ENCODE peak calls at places on chromosomes 1 and 21, in seven cellular contexts. X is ELF-1; V is NCI-H446 treated with DMSO at 0.1 percent for 48 hours; D is ecto neural progenitor cell; Y is fibroblast of the aortic adventitia; E is cardiac muscle cell; P is stimulated activated CD4-positive, alpha-beta T cell treated with anti-CD3 and anti-CD28 coated beads, Interleukin-2, amount 100 ng/mL, for 48 hours. U is an unnamed sample.

GRCh38 chr21:25625036-25625435 is 14.0 kb upstream of the JAM2 start:
- DNase-seq in X (no peak), V (no peak), D (no peak), Y (no peak), E (peak), P (no peak), U (no peak)

GRCh38 chr1:39387452-39387851 is 104.0 kb upstream of the BMP8A start:
- DNase-seq in X (peak), V (no peak), D (no peak), Y (peak), E (peak), P (no peak), U (no peak)

GRCh38 chr1:75342799-75343198 is 208.6 kb downstream of the LHX8 start:
- DNase-seq in X (no peak), V (no peak), D (no peak), Y (no peak), E (no peak), P (no peak), U (no peak)

GRCh38 chr1:44985747-44986359 is 542 bp downstream of the EIF2B3 start:
- DNase-seq in X (no peak), V (no peak), D (no peak), Y (peak), E (peak), P (no peak), U (no peak)

GRCh38 chr1:223197923-223198627 is 55.0 kb upstream of the TLR5 start:
- DNase-seq in X (no peak), V (no peak), D (no peak), Y (no peak), E (no peak), P (no peak), U (no peak)

GRCh38 chr1:61279570-61279969 is 197.2 kb downstream of the NFIA start:
- DNase-seq in X (no peak), V (peak), D (no peak), Y (peak), E (no peak), P (no peak), U (peak)

GRCh38 chr21:26837539-26837938 is 7.7 kb downstream of the ADAMTS1 start:
- DNase-seq in X (no peak), V (no peak), D (no peak), Y (peak), E (peak), P (no peak), U (no peak)

GRCh38 chr1:61270761-61271411 is 188.5 kb downstream of the NFIA start:
- DNase-seq in X (no peak), V (no peak), D (no peak), Y (peak), E (peak), P (peak), U (no peak)

GRCh38 chr1:151680812-151681211 is 35.8 kb downstream of the CELF3 start:
- DNase-seq in X (no peak), V (no peak), D (no peak), Y (peak), E (peak), P (no peak), U (no peak)

GRCh38 chr1:230140221-230141001 is 73.4 kb downstream of the GALNT2 start:
- DNase-seq in X (no peak), V (no peak), D (no peak), Y (no peak), E (peak), P (no peak), U (no peak)

GRCh38 chr1:155015527-155016230 is 13.1 kb downstream of the ZBTB7B start:
- DNase-seq in X (no peak), V (no peak), D (no peak), Y (no peak), E (no peak), P (no peak), U (no peak)

GRCh38 chr1:78171736-78172590 is 126.2 kb downstream of the GIPC2 start:
- DNase-seq in X (no peak), V (no peak), D (no peak), Y (peak), E (peak), P (no peak), U (no peak)

GRCh38 chr1:93029317-93029716 is 49.8 kb upstream of the MTF2 start:
- DNase-seq in X (no peak), V (no peak), D (no peak), Y (no peak), E (no peak), P (no peak), U (no peak)

GRCh38 chr1:244412116-244412639 is 39.5 kb downstream of the ADSS2 start:
- DNase-seq in X (no peak), V (no peak), D (no peak), Y (no peak), E (no peak), P (no peak), U (no peak)

GRCh38 chr1:87906078-87906477 is 577.4 kb downstream of the LMO4 start:
- DNase-seq in X (no peak), V (no peak), D (no peak), Y (no peak), E (no peak), P (no peak), U (no peak)

GRCh38 chr1:1959840-1960479 is 40.9 kb upstream of the TMEM52 start:
- DNase-seq in X (peak), V (peak), D (peak), Y (peak), E (peak), P (peak), U (peak)

GRCh38 chr1:155466617-155466972 is 96.0 kb downstream of the ASH1L start:
- DNase-seq in X (no peak), V (no peak), D (no peak), Y (no peak), E (no peak), P (no peak), U (no peak)

GRCh38 chr1:151832318-151832984 is 849 bp upstream of the RORC start:
- DNase-seq in X (no peak), V (peak), D (no peak), Y (peak), E (peak), P (no peak), U (peak)

GRCh38 chr1:156195853-156196252 is 1.9 kb downstream of the SLC25A44 start:
- DNase-seq in X (no peak), V (no peak), D (no peak), Y (no peak), E (no peak), P (no peak), U (no peak)

GRCh38 chr1:207461649-207462048 is 7.5 kb downstream of the CR2 start:
- DNase-seq in X (no peak), V (no peak), D (no peak), Y (no peak), E (no peak), P (no peak), U (no peak)

GRCh38 chr1:180953291-180953747 is 40.6 kb downstream of the KIAA1614 start:
- DNase-seq in X (no peak), V (no peak), D (no peak), Y (no peak), E (no peak), P (no peak), U (peak)

GRCh38 chr1:202848191-202848542 is 37.4 kb downstream of the PCAT6 start:
- DNase-seq in X (no peak), V (no peak), D (no peak), Y (no peak), E (no peak), P (no peak), U (no peak)

GRCh38 chr1:47399841-47400144 is 16.3 kb upstream of the FOXE3 start:
- DNase-seq in X (no peak), V (no peak), D (no peak), Y (no peak), E (no peak), P (no peak), U (no peak)

GRCh38 chr1:229171934-229172333 is 99.0 kb upstream of the RAB4A start:
- DNase-seq in X (no peak), V (no peak), D (no peak), Y (no peak), E (no peak), P (no peak), U (peak)

GRCh38 chr1:24727490-24728214 is 17.6 kb upstream of the CLIC4 start:
- DNase-seq in X (no peak), V (no peak), D (no peak), Y (peak), E (peak), P (no peak), U (no peak)

GRCh38 chr1:204107892-204108291 is 35.0 kb downstream of the SOX13 start:
- DNase-seq in X (no peak), V (no peak), D (no peak), Y (no peak), E (no peak), P (no peak), U (peak)

GRCh38 chr1:248622491-248623106 is 12.3 kb downstream of the OR2T11 start:
- DNase-seq in X (no peak), V (no peak), D (no peak), Y (peak), E (peak), P (no peak), U (peak)

GRCh38 chr1:178875936-178876335 is 5.1 kb upstream of the ANGPTL1 start:
- DNase-seq in X (no peak), V (no peak), D (no peak), Y (no peak), E (no peak), P (no peak), U (no peak)

GRCh38 chr1:69888657-69889056 is 316.7 kb downstream of the LRRC40 start:
- DNase-seq in X (no peak), V (no peak), D (no peak), Y (no peak), E (no peak), P (no peak), U (no peak)

GRCh38 chr1:172585348-172585747 is 52.4 kb downstream of the SUCO start:
- DNase-seq in X (no peak), V (no peak), D (no peak), Y (peak), E (peak), P (no peak), U (no peak)

GRCh38 chr1:167995038-167995437 is 58.2 kb upstream of the MPC2 start:
- DNase-seq in X (no peak), V (no peak), D (no peak), Y (peak), E (no peak), P (no peak), U (no peak)

GRCh38 chr1:34412597-34413392 is 236.1 kb downstream of the C1orf94 start:
- DNase-seq in X (no peak), V (no peak), D (peak), Y (no peak), E (no peak), P (no peak), U (no peak)

GRCh38 chr21:32719085-32719484 is 8.7 kb downstream of the SYNJ1 start:
- DNase-seq in X (no peak), V (no peak), D (no peak), Y (no peak), E (no peak), P (no peak), U (no peak)

GRCh38 chr1:76158126-76158525 is 83.6 kb downstream of the ST6GALNAC3 start:
- DNase-seq in X (no peak), V (no peak), D (no peak), Y (no peak), E (no peak), P (no peak), U (no peak)

GRCh38 chr1:219372916-219373615 is 199.4 kb downstream of the LYPLAL1 start:
- DNase-seq in X (no peak), V (no peak), D (no peak), Y (no peak), E (no peak), P (no peak), U (no peak)

GRCh38 chr1:246724725-246725095 is 501 bp downstream of the SCCPDH start:
- DNase-seq in X (no peak), V (no peak), D (no peak), Y (peak), E (peak), P (no peak), U (peak)

GRCh38 chr1:200260587-200261335 is 149.1 kb downstream of the ZNF281 start:
- DNase-seq in X (no peak), V (peak), D (no peak), Y (no peak), E (no peak), P (no peak), U (no peak)

GRCh38 chr1:245541389-245541788 is 386.6 kb downstream of the KIF26B start:
- DNase-seq in X (no peak), V (no peak), D (no peak), Y (peak), E (no peak), P (no peak), U (no peak)

GRCh38 chr1:233020441-233020840 is 70.0 kb downstream of the NTPCR start:
- DNase-seq in X (peak), V (no peak), D (peak), Y (peak), E (peak), P (no peak), U (no peak)